ENCODE peak calls at places on chromosomes 3 and 15, in eight cellular contexts. Y is endothelial cell; N is progenitor cell of endocrine pancreas; W is neural crest cell; Z is uterus; A is PC-9; C is mesothelial cell of epicardium; H is CD8-positive, alpha-beta T cell. O is an unnamed sample.

GRCh38 chr3:33438871-33439270 is 1.3 kb downstream of the UBP1 start:
- DNase-seq in W (no peak), H (no peak), C (no peak), Z (no peak), Y (no peak), A (no peak), N (no peak), O (no peak)

GRCh38 chr15:69093127-69093526 is 67.3 kb upstream of the GLCE start:
- DNase-seq in A (peak), N (no peak), Y (no peak), W (no peak), H (no peak), C (no peak), Z (no peak), O (no peak)

GRCh38 chr15:68587769-68588385 is 9.1 kb downstream of the CORO2B start:
- DNase-seq in Y (no peak), H (no peak), Z (no peak), W (no peak), C (no peak), A (no peak), N (no peak), O (no peak)

GRCh38 chr3:53626876-53627275 is 132.5 kb downstream of the CACNA1D start:
- DNase-seq in H (no peak), Y (no peak), C (no peak), A (no peak), W (no peak), N (no peak), Z (no peak), O (no peak)

GRCh38 chr3:172077197-172077734 is 37.9 kb downstream of the FNDC3B start:
- DNase-seq in N (no peak), Y (no peak), W (no peak), H (no peak), Z (no peak), C (no peak), A (no peak), O (no peak)

GRCh38 chr3:61425356-61425755 is 136.0 kb upstream of the PTPRG start:
- DNase-seq in N (no peak), C (no peak), Y (no peak), H (no peak), A (no peak), Z (no peak), W (no peak), O (no peak)

GRCh38 chr3:99869621-99870020 is 52.0 kb downstream of the CMSS1 start:
- DNase-seq in W (no peak), A (no peak), Z (no peak), C (no peak), Y (no peak), N (no peak), H (no peak), O (no peak)

GRCh38 chr3:134350861-134351311 is 23.4 kb downstream of the AMOTL2 start:
- DNase-seq in C (no peak), W (no peak), H (no peak), A (peak), Y (no peak), N (no peak), Z (no peak), O (no peak)

GRCh38 chr3:194720048-194720447 is 34.4 kb downstream of the FAM43A start:
- DNase-seq in A (no peak), W (no peak), Y (no peak), C (no peak), Z (no peak), H (no peak), N (no peak), O (no peak)

GRCh38 chr3:194714564-194714963 is 28.9 kb downstream of the FAM43A start:
- DNase-seq in Z (no peak), N (no peak), W (no peak), A (no peak), H (no peak), C (no peak), Y (no peak), O (no peak)

GRCh38 chr3:194714122-194714425 is 28.4 kb downstream of the FAM43A start:
- DNase-seq in W (no peak), N (no peak), C (no peak), Y (no peak), A (no peak), Z (no peak), H (no peak), O (no peak)

GRCh38 chr3:194715022-194715800 is 29.5 kb downstream of the FAM43A start:
- DNase-seq in Y (no peak), A (peak), H (peak), N (no peak), C (no peak), W (no peak), Z (no peak), O (no peak)

GRCh38 chr3:194718069-194718468 is 32.4 kb downstream of the FAM43A start:
- DNase-seq in C (no peak), W (no peak), N (no peak), Y (no peak), A (no peak), H (no peak), Z (no peak), O (no peak)
- TF ChIP-seq CTCF in C (no peak), W (no peak), N (no peak), Y (no peak), A (no peak), H (no peak), Z (no peak), O (no peak)

GRCh38 chr3:181103605-181104004 is 114.1 kb upstream of the DNAJC19 start:
- DNase-seq in W (peak), C (no peak), N (no peak), A (peak), Y (peak), H (no peak), Z (no peak), O (no peak)
- TF ChIP-seq CTCF in W (peak), C (no peak), N (peak), A (peak), Y (peak), H (no peak), Z (no peak), O (no peak)

GRCh38 chr3:16067837-16068471 is 106.5 kb upstream of the GALNT15 start:
- DNase-seq in C (no peak), Y (no peak), W (no peak), H (no peak), Z (no peak), N (no peak), A (peak), O (no peak)
- TF ChIP-seq CTCF in C (no peak), Y (no peak), W (no peak), H (no peak), Z (no peak), N (no peak), A (no peak), O (no peak)

GRCh38 chr15:57652481-57652880 is 54.0 kb upstream of the POLR2M start:
- DNase-seq in W (no peak), Z (no peak), H (no peak), N (no peak), C (no peak), A (no peak), Y (no peak), O (no peak)

GRCh38 chr15:57656434-57656833 is 50.1 kb upstream of the POLR2M start:
- DNase-seq in H (no peak), A (no peak), N (no peak), W (no peak), Y (no peak), C (no peak), Z (no peak), O (no peak)

GRCh38 chr15:57654136-57654845 is 52.2 kb upstream of the POLR2M start:
- DNase-seq in H (no peak), C (no peak), W (no peak), Y (no peak), N (no peak), Z (no peak), A (no peak), O (peak)

GRCh38 chr15:57655087-57655486 is 51.4 kb upstream of the POLR2M start:
- DNase-seq in C (no peak), A (no peak), H (no peak), Y (no peak), W (no peak), Z (no peak), N (no peak), O (no peak)

GRCh38 chr15:57655809-57656208 is 50.7 kb upstream of the POLR2M start:
- DNase-seq in H (no peak), N (no peak), Y (no peak), W (no peak), C (no peak), A (no peak), Z (no peak), O (no peak)
- TF ChIP-seq CTCF in H (no peak), N (no peak), Y (no peak), W (no peak), C (no peak), A (no peak), Z (peak), O (no peak)

DNA sequence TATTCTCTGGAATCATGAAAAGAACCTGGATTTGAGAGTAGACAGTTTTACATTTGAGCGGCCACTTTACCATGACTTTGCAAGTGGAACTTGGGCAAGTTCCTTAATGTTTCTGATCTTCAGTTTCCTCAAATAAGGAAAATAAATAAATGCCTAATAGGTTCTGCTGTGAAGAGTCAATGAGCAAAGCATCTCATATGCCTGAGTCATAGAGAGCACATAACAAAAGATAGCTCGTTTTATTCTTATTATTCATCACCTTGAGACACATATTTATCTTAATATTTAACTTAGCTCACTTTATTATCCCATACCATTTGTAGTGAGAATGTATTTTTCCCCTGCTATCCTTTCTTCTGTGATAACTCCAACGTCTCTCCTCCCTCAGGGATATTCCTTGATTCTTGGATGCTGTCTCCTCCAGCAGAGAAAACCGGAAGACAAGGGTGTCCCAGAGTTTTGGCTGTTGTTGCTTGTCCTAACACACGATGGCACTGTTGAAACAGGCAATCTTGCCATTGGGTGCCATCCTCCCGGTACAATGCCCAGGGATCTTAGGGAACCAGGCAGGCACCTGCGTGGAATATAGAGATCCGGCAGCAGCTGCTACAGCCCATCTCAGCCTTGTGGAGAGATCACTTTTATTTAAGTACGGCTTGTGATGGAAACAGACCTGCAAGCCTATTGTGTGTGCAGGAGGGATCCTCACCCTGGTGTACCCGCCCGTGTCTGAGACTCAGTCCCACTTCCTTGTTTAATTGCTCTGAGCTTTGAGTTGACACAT is 33.3 kb upstream of the VPS33B start:
- DNase-seq in N (peak), C (no peak), Z (no peak), Y (peak), W (peak), H (no peak), A (peak), O (peak)
- TF ChIP-seq CTCF in N (peak), C (peak), Z (peak), Y (peak), W (peak), H (peak), A (peak), O (peak)

DNA sequence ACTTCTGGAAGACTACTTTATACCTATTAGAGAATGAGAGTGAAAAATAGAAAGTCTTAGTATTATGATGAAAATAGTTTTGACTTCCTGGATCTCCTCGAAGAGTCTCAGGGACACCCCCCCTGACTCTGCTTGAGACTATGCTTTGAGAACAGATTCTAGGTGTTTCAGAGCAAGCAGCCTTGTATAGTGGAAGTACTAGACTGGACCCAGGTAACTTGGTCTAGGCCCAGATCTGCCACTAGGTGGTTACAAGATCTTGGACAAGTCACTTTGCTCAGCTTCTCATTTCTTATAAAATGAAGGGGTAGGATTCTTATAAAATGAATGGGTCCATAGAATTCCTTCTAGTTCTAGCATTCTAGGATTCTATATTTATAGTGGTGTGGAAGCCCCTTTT is 9.1 kb downstream of the ABHD5 start:
- DNase-seq in A (no peak), W (no peak), Y (no peak), Z (no peak), C (no peak), N (no peak), H (no peak), O (no peak)
- TF ChIP-seq CTCF in A (peak), W (peak), Y (no peak), Z (no peak), C (no peak), N (peak), H (no peak), O (peak)

DNA sequence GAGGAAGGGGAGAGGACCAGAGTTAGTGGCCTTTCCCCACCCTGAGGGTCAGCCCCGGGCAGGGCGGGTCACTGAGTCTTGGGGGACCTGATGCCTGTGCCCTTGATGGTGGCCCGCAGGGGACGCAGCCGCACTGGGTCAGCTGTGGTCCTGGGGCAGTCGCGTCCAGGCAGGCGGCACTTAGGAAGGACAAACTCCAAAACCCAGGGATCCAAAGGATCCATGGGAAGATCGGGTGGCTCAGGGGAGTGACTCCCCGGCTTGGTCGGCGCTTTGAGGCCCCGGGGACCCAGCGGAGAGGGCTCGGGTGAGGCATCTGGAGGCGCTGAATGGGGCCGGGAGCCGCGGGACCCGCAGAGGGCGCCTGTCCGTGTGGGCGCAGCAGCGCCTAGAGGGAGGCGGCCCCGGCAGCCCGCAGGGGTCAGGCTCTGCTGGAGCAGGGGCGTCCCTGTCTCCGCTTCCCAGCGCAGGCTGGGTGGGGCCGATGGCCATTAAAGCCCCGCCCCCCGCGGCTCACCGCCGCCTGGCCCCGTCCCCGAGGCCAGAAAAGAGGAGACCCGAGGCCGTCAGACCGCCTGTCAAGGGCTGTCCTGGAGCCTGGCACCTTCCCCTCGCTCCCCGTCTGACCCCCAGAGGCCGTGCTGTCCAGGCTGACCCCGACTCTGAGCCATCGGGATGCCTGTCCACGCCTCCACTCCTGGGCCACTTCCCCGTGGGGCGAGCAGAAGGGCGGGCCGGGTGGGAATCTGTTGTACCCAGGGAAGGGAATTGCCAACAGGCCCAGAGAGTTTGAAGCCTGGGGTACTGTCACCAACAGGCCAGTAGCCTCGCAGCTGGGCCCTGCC is 17.4 kb downstream of the CIDEC start:
- DNase-seq in Y (peak), H (no peak), Z (peak), C (peak), W (peak), N (peak), A (peak), O (no peak)
- TF ChIP-seq CTCF in Y (no peak), H (no peak), Z (peak), C (no peak), W (peak), N (peak), A (no peak), O (peak)

GRCh38 chr3:38742551-38742950 is 73.5 kb downstream of the SCN10A start:
- DNase-seq in A (no peak), Y (no peak), W (no peak), H (no peak), N (no peak), C (no peak), Z (no peak), O (no peak)

GRCh38 chr3:38739396-38739689 is 76.7 kb downstream of the SCN10A start:
- DNase-seq in W (no peak), H (no peak), N (no peak), C (no peak), Y (no peak), A (no peak), Z (no peak), O (no peak)

GRCh38 chr3:38739931-38740330 is 76.1 kb downstream of the SCN10A start:
- DNase-seq in A (no peak), W (no peak), N (no peak), H (no peak), Z (no peak), Y (no peak), C (no peak), O (no peak)

GRCh38 chr3:38738630-38739395 is 77.2 kb downstream of the SCN10A start:
- DNase-seq in A (peak), W (peak), Z (no peak), H (no peak), Y (peak), C (no peak), N (peak), O (no peak)
- TF ChIP-seq CTCF in A (peak), W (peak), Z (no peak), H (no peak), Y (peak), C (peak), N (peak), O (peak)

DNA sequence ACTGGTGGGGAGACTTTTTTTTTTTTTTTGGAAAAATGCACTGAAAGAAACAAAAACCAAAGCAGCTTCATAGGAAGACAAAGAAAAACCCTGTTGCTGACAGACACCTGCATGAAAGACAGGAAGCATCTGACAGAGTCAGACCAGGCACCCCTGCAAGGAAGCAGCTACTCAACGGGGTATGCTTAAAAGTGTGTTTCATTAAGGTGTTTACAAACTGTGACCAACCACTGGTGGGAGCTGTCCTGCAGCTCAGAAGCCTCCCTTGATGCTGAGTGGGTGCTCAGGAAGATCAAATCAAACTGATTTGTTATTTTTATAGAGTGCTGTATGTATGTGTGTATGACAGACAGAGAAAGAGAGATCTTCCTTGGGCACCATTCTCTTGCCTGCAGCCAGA is 34.7 kb upstream of the AGBL1 start:
- DNase-seq in Z (no peak), A (no peak), Y (peak), H (no peak), W (no peak), N (no peak), C (no peak), O (no peak)
- TF ChIP-seq CTCF in Z (no peak), A (no peak), Y (no peak), H (no peak), W (no peak), N (peak), C (no peak), O (no peak)

O was measured in AG04450.